ENCODE peak calls at places on chromosomes 3 and 15, in nine cellular contexts. R, A, B, P, W, U, Z, I and S are unnamed samples.

GRCh38 chr3:145017959-145018358 is 1046.3 kb downstream of the DIPK2A start:
- DNase-seq in R (peak), A (no peak), B (peak), P (peak), W (no peak), U (no peak), Z (no peak), I (peak), S (peak)

GRCh38 chr15:90948506-90948905 is 6.2 kb upstream of the RCCD1 start:
- DNase-seq in R (no peak), A (no peak), B (no peak), P (no peak), W (no peak), U (no peak), Z (no peak), I (no peak), S (no peak)

GRCh38 chr3:125137432-125138033 is 75.0 kb downstream of the SLC12A8 start:
- DNase-seq in R (peak), A (no peak), B (no peak), P (peak), W (no peak), U (no peak), Z (no peak), I (peak), S (no peak)

GRCh38 chr3:99945328-99945995 is 127.8 kb downstream of the CMSS1 start:
- DNase-seq in R (no peak), A (no peak), B (no peak), P (no peak), W (no peak), U (no peak), Z (no peak), I (no peak), S (no peak)

GRCh38 chr3:57659810-57660439 is 33.0 kb downstream of the DENND6A start:
- DNase-seq in R (peak), A (no peak), B (no peak), P (no peak), W (no peak), U (no peak), Z (no peak), I (peak), S (no peak)

GRCh38 chr3:105700575-105700974 is 168.2 kb downstream of the CBLB start:
- DNase-seq in R (no peak), A (no peak), B (no peak), P (peak), W (no peak), U (no peak), Z (no peak), I (no peak), S (no peak)

GRCh38 chr3:195150194-195151118 is 120.5 kb downstream of the XXYLT1 start:
- DNase-seq in R (peak), A (no peak), B (peak), P (peak), W (no peak), U (no peak), Z (peak), I (peak), S (no peak)

GRCh38 chr3:69357196-69357595 is 28.7 kb downstream of the FRMD4B start:
- DNase-seq in R (peak), A (no peak), B (no peak), P (peak), W (no peak), U (no peak), Z (no peak), I (no peak), S (no peak)

GRCh38 chr3:154954750-154955149 is 125.4 kb upstream of the MME start:
- DNase-seq in R (peak), A (peak), B (peak), P (peak), W (no peak), U (no peak), Z (no peak), I (peak), S (no peak)

GRCh38 chr3:185397676-185398075 is 34.7 kb downstream of the MAP3K13 start:
- DNase-seq in R (no peak), A (no peak), B (no peak), P (no peak), W (no peak), U (no peak), Z (no peak), I (no peak), S (no peak)

GRCh38 chr3:86984271-86984670 is 6.7 kb downstream of the VGLL3 start:
- DNase-seq in R (peak), A (no peak), B (no peak), P (no peak), W (no peak), U (no peak), Z (no peak), I (peak), S (no peak)

GRCh38 chr3:71153753-71154152 is 429.8 kb downstream of the FOXP1 start:
- DNase-seq in R (no peak), A (no peak), B (no peak), P (peak), W (no peak), U (no peak), Z (no peak), I (no peak), S (no peak)

GRCh38 chr3:69082805-69083204 is 1.9 kb upstream of the ARL6IP5 start:
- DNase-seq in R (peak), A (no peak), B (peak), P (no peak), W (no peak), U (peak), Z (no peak), I (peak), S (peak)

GRCh38 chr3:61666615-61667320 is 105.4 kb downstream of the PTPRG start:
- DNase-seq in R (no peak), A (no peak), B (no peak), P (no peak), W (no peak), U (no peak), Z (no peak), I (no peak), S (no peak)

DNA sequence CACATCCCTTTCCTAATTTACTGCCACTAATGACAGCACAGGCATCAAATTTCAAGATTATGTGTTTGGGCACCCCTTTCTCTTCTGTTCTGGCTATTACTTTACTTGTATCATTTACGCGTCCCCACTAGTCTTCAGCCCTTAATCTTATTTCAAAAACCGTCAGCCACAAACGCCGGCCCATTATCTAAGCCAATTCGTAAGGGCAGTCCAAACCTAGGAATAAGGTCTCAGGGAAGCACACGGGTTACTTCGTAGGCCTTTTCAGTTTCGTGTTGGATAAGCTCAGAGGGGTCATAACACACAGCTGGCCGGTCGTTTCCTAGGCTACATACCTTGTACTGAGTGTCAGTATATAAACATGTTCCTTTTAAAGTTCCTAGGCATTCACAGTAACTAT is 5.1 kb upstream of the DNAAF4 start:
- DNase-seq in R (no peak), A (no peak), B (no peak), P (no peak), W (no peak), U (no peak), Z (no peak), I (no peak), S (no peak)
- H3K4me3 ChIP-seq in R (no peak), A (no peak), B (no peak), P (no peak), W (no peak), U (no peak), Z (no peak), I (no peak), S (no peak)

GRCh38 chr15:71691700-71692417 is 118.5 kb upstream of the NR2E3 start:
- DNase-seq in R (peak), A (peak), B (peak), P (peak), W (no peak), U (peak), Z (no peak), I (peak), S (peak)
- H3K4me3 ChIP-seq in R (no peak), A (peak), B (no peak), P (peak), W (no peak), U (peak), Z (no peak), I (no peak), S (no peak)

GRCh38 chr15:75179773-75180140 is 21.9 kb upstream of the C15orf39 start:
- DNase-seq in R (no peak), A (no peak), B (no peak), P (no peak), W (no peak), U (no peak), Z (no peak), I (no peak), S (no peak)

GRCh38 chr15:75177360-75178071 is 24.2 kb upstream of the C15orf39 start:
- DNase-seq in R (peak), A (no peak), B (no peak), P (no peak), W (no peak), U (no peak), Z (no peak), I (no peak), S (no peak)

GRCh38 chr15:75178171-75178937 is 23.3 kb upstream of the C15orf39 start:
- DNase-seq in R (peak), A (no peak), B (no peak), P (no peak), W (no peak), U (no peak), Z (peak), I (no peak), S (no peak)

GRCh38 chr15:75181780-75182179 is 19.9 kb upstream of the C15orf39 start:
- DNase-seq in R (no peak), A (no peak), B (no peak), P (no peak), W (no peak), U (no peak), Z (no peak), I (no peak), S (no peak)

DNA sequence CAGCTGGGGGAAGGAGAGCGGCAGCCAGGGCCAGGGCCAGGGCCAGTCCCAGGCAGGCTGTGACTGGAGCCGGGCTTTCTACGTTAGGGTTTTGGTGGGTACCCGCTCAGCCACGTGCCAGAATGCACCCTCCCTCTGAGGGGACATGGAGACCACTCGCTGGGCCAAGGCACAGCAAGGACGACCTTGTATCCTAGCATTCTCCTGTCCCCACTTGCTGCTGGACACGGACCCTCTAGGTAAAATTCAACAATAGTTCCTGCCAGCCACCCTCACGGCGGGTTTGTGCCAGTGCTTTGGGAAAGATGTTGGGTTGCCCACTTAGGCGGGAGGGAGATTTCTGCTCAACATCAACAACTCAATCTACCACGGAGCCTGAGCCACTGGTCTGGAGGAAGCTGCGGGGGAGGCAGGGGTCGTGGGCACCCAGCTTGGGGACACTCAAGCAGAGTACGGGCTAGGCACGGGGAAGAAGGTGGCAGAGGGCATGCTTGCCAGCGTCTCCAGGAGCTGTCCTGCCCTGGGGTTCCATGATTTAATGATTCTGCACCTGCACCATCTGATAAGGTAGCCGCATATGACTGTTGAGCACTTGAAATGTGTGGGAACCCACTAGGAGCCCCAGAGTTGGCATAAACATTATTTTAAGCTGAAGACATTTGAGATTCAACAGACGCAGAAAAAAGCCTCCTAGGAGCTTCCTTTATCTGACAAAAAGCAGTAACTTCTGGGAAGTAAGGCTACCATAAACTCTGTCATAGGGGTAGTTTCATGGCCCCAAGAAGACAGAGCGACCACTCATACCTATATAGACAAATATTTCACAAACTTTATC is 22.5 kb upstream of the C15orf39 start:
- DNase-seq in R (no peak), A (no peak), B (no peak), P (no peak), W (no peak), U (no peak), Z (no peak), I (no peak), S (no peak)
- H3K4me3 ChIP-seq in R (peak), A (no peak), B (no peak), P (no peak), W (peak), U (no peak), Z (no peak), I (no peak), S (no peak)

DNA sequence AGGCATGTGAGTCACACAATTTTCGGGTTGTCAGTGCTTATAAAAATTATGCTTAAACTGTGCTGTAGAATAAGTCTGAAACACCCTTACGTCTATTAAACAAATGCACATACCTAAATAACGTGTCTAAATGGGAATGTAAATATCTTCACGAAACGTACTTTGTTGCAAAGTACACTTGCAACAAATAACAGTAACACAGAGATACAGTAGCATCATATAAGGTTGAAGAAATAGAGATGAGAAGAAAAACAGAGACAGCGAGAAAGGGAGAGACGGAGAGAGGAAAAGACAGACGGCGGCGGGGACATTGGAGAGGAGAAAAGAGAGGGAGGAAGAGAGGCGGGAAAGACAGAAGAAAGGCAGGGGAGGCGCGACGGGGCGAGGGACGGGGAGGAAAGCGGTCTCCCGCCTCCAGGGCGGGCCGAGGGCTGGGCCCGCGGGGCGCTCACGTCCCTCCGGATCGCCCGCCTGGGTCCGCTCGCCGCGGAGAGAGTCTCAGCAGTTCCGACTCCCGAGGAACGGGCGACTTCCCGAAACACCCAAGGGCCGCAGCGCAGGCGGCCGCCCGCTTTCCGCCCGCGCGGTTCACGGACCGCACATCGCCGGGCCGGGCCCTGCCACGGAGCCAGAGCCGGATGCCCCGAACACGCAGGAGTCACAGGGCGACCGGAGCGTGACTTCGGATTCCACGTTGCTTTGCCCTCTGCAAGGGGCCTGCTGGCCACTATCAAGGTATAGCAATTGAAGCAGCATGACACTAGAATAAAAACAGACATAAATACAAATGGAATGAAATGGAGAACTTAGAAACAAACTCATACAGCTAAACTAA is 153.4 kb downstream of the LMLN start:
- DNase-seq in R (no peak), A (no peak), B (peak), P (no peak), W (no peak), U (no peak), Z (no peak), I (no peak), S (no peak)
- H3K4me3 ChIP-seq in R (peak), A (peak), B (peak), P (no peak), W (peak), U (no peak), Z (no peak), I (no peak), S (peak)

GRCh38 chr15:64045774-64046346 is 425 bp downstream of the DAPK2 start:
- DNase-seq in R (no peak), A (no peak), B (no peak), P (no peak), W (peak), U (no peak), Z (no peak), I (no peak), S (no peak)

GRCh38 chr15:64046347-64047153 is at the start of gene DAPK2:
- DNase-seq in R (peak), A (no peak), B (peak), P (peak), W (peak), U (no peak), Z (peak), I (peak), S (no peak)

GRCh38 chr15:64044315-64045105 is 1.8 kb downstream of the DAPK2 start:
- DNase-seq in R (peak), A (no peak), B (no peak), P (no peak), W (no peak), U (no peak), Z (no peak), I (no peak), S (no peak)

GRCh38 chr15:64048766-64049165 is 2.5 kb upstream of the DAPK2 start:
- DNase-seq in R (no peak), A (no peak), B (no peak), P (no peak), W (no peak), U (no peak), Z (no peak), I (no peak), S (no peak)

GRCh38 chr15:64045106-64045435 is 1.2 kb downstream of the DAPK2 start:
- DNase-seq in R (no peak), A (no peak), B (no peak), P (no peak), W (no peak), U (no peak), Z (no peak), I (no peak), S (no peak)
- H3K4me3 ChIP-seq in R (peak), A (no peak), B (no peak), P (no peak), W (no peak), U (no peak), Z (no peak), I (no peak), S (no peak)

GRCh38 chr3:151960956-151961580 is 87.6 kb downstream of the SUCNR1 start:
- DNase-seq in R (no peak), A (no peak), B (no peak), P (no peak), W (no peak), U (no peak), Z (no peak), I (no peak), S (no peak)
- H3K4me3 ChIP-seq in R (no peak), A (no peak), B (no peak), P (no peak), W (no peak), U (no peak), Z (no peak), I (no peak), S (no peak)

GRCh38 chr3:128076465-128076782 is 24.2 kb downstream of the SEC61A1 start:
- DNase-seq in R (no peak), A (no peak), B (no peak), P (no peak), W (no peak), U (no peak), Z (no peak), I (no peak), S (no peak)
- H3K4me3 ChIP-seq in R (peak), A (no peak), B (peak), P (no peak), W (peak), U (no peak), Z (peak), I (peak), S (peak)

DNA sequence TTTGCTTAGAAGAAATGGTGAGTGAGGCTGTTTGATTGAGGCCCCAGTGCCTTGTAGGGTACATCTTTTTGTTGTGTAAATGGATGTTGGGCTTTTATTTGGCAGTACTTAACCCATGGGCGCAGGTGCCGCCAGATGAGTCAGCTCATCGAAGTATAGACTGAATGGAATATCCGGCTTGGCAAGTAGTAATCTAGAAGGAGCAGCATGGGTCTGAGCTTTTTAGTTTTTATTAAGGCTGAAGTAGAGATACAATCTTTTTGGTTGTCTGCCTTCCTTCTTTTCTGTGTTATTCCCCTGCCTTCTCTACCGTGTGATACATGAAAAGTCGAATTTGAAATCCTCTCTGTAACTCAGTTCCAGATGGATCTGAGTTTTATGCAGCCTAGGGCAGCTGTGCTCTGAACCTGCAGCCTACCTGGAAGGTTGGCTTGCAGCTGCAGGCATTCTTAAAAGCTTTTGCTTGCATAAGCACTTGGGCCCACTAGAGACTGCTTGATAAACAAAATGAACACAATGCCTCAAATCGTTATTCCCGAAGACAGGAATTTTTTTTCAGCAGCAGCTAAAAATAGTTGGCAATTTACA is 177.6 kb upstream of the CGNL1 start:
- DNase-seq in R (no peak), A (no peak), B (no peak), P (peak), W (no peak), U (no peak), Z (no peak), I (no peak), S (no peak)
- H3K4me3 ChIP-seq in R (no peak), A (no peak), B (no peak), P (no peak), W (no peak), U (no peak), Z (no peak), I (no peak), S (no peak)